ENCODE peak calls at places on chromosome 1, in five cellular contexts. One of them, this sample, is unnamed.
A peak's percentile ranks its signal among the peaks of the same experiment; 100 is the strongest.

GRCh38 chr1:179876289-179876715 is 1.3 kb downstream of the TOR1AIP2 start:
- DNase-seq in sigmoid colon: no peak
- DNase-seq in astrocyte of the spinal cord: peak; percentile 39
- DNase-seq in cardiac fibroblast: peak; percentile 64
- DNase-seq in body of pancreas: peak; percentile 34
- DNase-seq in this sample: peak; percentile 63

GRCh38 chr1:23099171-23099536 is 69.5 kb downstream of the LUZP1 start:
- DNase-seq in sigmoid colon: no peak
- DNase-seq in astrocyte of the spinal cord: no peak
- DNase-seq in cardiac fibroblast: no peak
- DNase-seq in body of pancreas: no peak
- DNase-seq in this sample: no peak

GRCh38 chr1:55813619-55814018 is 598.5 kb upstream of the USP24 start:
- DNase-seq in sigmoid colon: peak; percentile 95
- DNase-seq in astrocyte of the spinal cord: peak; percentile 23
- DNase-seq in cardiac fibroblast: peak; percentile 87
- DNase-seq in body of pancreas: peak; percentile 41
- DNase-seq in this sample: no peak

GRCh38 chr1:207006914-207007313 is 25.6 kb downstream of the C1orf116 start:
- DNase-seq in sigmoid colon: no peak
- DNase-seq in astrocyte of the spinal cord: no peak
- DNase-seq in cardiac fibroblast: no peak
- DNase-seq in body of pancreas: no peak
- DNase-seq in this sample: no peak

GRCh38 chr1:95257758-95258157 is 23.7 kb downstream of the RWDD3 start:
- DNase-seq in sigmoid colon: no peak
- DNase-seq in astrocyte of the spinal cord: no peak
- DNase-seq in cardiac fibroblast: peak; percentile 8
- DNase-seq in body of pancreas: no peak
- DNase-seq in this sample: no peak

GRCh38 chr1:230661976-230662375 is 19.7 kb downstream of the COG2 start:
- DNase-seq in sigmoid colon: no peak
- DNase-seq in astrocyte of the spinal cord: no peak
- DNase-seq in cardiac fibroblast: no peak
- DNase-seq in body of pancreas: no peak
- DNase-seq in this sample: no peak

GRCh38 chr1:169099561-169099960 is 6.9 kb upstream of the ATP1B1 start:
- DNase-seq in sigmoid colon: no peak
- DNase-seq in astrocyte of the spinal cord: no peak
- DNase-seq in cardiac fibroblast: no peak
- DNase-seq in body of pancreas: no peak
- DNase-seq in this sample: no peak

GRCh38 chr1:182304218-182305016 is 87.2 kb downstream of the GLUL start:
- DNase-seq in sigmoid colon: no peak
- DNase-seq in astrocyte of the spinal cord: no peak
- DNase-seq in cardiac fibroblast: no peak
- DNase-seq in body of pancreas: no peak
- DNase-seq in this sample: no peak

GRCh38 chr1:43439781-43440180 is 13.9 kb downstream of the HYI start:
- DNase-seq in sigmoid colon: no peak
- DNase-seq in astrocyte of the spinal cord: no peak
- DNase-seq in cardiac fibroblast: no peak
- DNase-seq in body of pancreas: no peak
- DNase-seq in this sample: no peak

GRCh38 chr1:17207966-17208418 is 3.1 kb downstream of the PADI1 start:
- DNase-seq in sigmoid colon: no peak
- DNase-seq in astrocyte of the spinal cord: peak; percentile 62
- DNase-seq in cardiac fibroblast: peak; percentile 90
- DNase-seq in body of pancreas: no peak
- DNase-seq in this sample: peak; percentile 84

DNA sequence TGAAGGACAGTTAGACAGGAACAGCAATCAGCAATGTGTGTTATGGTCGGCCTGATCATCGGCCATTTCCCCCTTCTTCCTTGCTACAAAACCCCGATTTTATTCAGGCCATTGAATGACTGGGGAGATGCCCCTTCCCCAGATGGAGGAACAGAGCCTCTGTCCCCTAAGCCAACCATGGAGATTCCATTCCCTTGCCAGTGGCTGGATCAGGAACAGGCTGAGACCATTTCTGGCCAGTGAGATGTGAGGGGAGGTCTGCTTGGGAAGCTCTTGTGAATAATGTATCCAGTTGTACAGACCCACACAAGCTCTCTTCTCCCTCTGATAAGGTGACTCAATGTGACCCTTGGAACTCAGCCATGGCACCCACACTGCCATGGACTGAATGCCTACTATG is 7.7 kb downstream of the CSRP1 start:
- DNase-seq in sigmoid colon: no peak
- DNase-seq in astrocyte of the spinal cord: no peak
- DNase-seq in cardiac fibroblast: no peak
- DNase-seq in body of pancreas: no peak
- DNase-seq in this sample: no peak
- H3K4me3 ChIP-seq in sigmoid colon: peak overlapping the region; percentile 71
- H3K4me3 ChIP-seq in astrocyte of the spinal cord: no peak overlapping the region
- H3K4me3 ChIP-seq in cardiac fibroblast: no peak overlapping the region
- H3K4me3 ChIP-seq in body of pancreas: no peak overlapping the region
- H3K4me3 ChIP-seq in this sample: no peak overlapping the region

DNA sequence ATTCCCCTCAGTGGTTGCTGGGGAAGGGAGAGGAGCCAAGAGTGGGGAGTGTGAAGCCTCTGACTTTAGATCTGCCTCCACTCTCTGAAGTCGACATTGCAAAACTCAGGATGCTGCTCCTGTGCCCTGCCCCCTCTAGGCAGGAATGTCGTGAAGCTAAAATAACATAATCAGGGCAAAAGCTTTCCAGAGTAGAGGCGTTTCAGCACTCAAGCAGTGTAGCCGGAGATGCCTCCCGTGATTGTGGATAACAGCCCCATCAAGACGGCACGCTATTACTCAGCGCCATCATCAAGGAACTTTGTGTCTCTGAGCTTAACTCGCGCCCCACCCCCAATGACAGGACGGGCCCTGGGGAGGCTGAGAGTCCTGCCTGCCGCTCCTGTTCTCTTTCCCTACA is 60.0 kb downstream of the FBXO2 start:
- DNase-seq in sigmoid colon: no peak
- DNase-seq in astrocyte of the spinal cord: no peak
- DNase-seq in cardiac fibroblast: peak; percentile 53
- DNase-seq in body of pancreas: no peak
- DNase-seq in this sample: no peak
- TF ChIP-seq CTCF in sigmoid colon: no peak
- TF ChIP-seq CTCF in astrocyte of the spinal cord: peak; percentile 14
- TF ChIP-seq CTCF in cardiac fibroblast: no peak
- TF ChIP-seq CTCF in body of pancreas: no peak
- TF ChIP-seq CTCF in this sample: no peak

DNA sequence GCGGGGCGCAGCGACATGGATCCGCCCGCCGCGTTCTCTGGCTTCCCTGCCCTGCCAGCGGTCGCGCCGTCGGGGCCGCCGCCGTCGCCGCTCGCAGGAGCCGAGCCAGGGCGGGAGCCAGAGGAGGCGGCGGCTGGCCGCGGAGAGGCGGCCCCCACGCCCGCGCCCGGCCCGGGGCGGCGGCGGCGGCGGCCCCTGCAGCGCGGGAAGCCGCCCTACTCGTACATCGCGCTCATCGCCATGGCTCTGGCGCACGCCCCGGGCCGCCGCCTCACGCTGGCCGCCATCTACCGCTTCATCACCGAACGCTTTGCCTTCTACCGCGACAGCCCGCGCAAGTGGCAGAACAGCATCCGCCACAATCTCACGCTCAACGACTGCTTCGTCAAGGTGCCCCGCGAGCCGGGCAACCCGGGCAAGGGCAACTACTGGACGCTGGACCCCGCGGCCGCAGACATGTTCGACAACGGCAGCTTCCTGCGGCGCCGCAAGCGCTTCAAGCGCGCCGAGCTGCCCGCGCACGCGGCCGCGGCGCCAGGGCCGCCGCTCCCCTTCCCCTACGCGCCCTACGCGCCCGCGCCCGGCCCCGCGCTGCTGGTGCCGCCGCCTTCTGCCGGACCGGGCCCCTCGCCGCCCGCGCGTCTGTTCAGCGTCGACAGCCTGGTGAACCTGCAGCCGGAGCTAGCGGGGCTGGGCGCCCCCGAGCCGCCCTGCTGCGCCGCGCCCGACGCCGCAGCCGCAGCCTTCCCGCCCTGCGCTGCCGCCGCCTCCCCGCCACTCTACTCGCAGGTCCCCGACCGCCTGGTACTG is 439 bp downstream of the FOXE3 start:
- DNase-seq in sigmoid colon: no peak
- DNase-seq in astrocyte of the spinal cord: no peak
- DNase-seq in cardiac fibroblast: no peak
- DNase-seq in body of pancreas: no peak
- DNase-seq in this sample: no peak
- H3K4me3 ChIP-seq in sigmoid colon: peak overlapping the region; percentile 28
- H3K4me3 ChIP-seq in astrocyte of the spinal cord: peak overlapping the region; percentile 13
- H3K4me3 ChIP-seq in cardiac fibroblast: peak overlapping the region; percentile 30
- H3K4me3 ChIP-seq in body of pancreas: no peak overlapping the region
- H3K4me3 ChIP-seq in this sample: no peak overlapping the region

DNA sequence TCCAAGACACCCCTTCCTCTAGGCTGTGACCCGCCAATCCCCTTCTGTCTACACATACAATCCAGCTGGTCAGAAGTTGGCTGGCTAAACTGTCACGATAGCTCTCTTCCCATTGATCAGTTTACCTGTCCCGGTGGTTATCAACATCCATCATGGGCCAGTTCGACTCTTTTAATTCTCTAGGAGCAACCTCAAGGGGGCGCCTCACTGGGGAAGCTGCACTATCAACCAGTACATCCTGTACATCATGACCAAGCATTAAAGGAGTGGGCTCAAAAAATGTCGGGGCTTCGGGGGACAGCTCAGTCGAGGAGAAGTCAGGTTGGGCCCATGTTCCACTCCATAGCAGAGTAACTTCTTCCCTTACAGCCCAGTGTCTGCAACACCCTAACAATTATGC is 53.2 kb upstream of the B3GALNT2 start:
- DNase-seq in sigmoid colon: no peak
- DNase-seq in astrocyte of the spinal cord: no peak
- DNase-seq in cardiac fibroblast: no peak
- DNase-seq in body of pancreas: no peak
- DNase-seq in this sample: peak; percentile 50
- TF ChIP-seq CTCF in sigmoid colon: no peak
- TF ChIP-seq CTCF in astrocyte of the spinal cord: no peak
- TF ChIP-seq CTCF in cardiac fibroblast: no peak
- TF ChIP-seq CTCF in body of pancreas: no peak
- TF ChIP-seq CTCF in this sample: peak; percentile 36

GRCh38 chr1:12511128-12511484 is 106.9 kb downstream of the DHRS3 start:
- DNase-seq in sigmoid colon: peak; percentile 44
- DNase-seq in astrocyte of the spinal cord: no peak
- DNase-seq in cardiac fibroblast: no peak
- DNase-seq in body of pancreas: no peak
- DNase-seq in this sample: no peak
- H3K4me3 ChIP-seq in sigmoid colon: no peak overlapping the region
- H3K4me3 ChIP-seq in astrocyte of the spinal cord: no peak overlapping the region
- H3K4me3 ChIP-seq in cardiac fibroblast: no peak overlapping the region
- H3K4me3 ChIP-seq in body of pancreas: no peak overlapping the region
- H3K4me3 ChIP-seq in this sample: no peak overlapping the region